ENCODE peak calls at places on chromosomes 13 and 19, in ten cellular contexts. W, X, D, B, H, P, M, Y, O and K are unnamed samples. For H3K36me3, the result is how much of the 10 kb centered on the place peaks cover.

GRCh38 chr13:28380319-28380718 is 114.6 kb downstream of the FLT1 start:
- DNase-seq in M (no peak), D (no peak), O (no peak), H (no peak), Y (no peak), X (no peak), B (no peak), P (no peak), W (no peak), K (no peak)

GRCh38 chr13:79427265-79427664 is 21.2 kb upstream of the RBM26 start:
- DNase-seq in Y (no peak), M (no peak), W (no peak), X (no peak), D (no peak), B (no peak), H (no peak), P (no peak), O (no peak), K (no peak)

GRCh38 chr19:41442473-41443360 is at the start of gene ERICH4:
- DNase-seq in H (peak), B (no peak), M (peak), W (no peak), D (no peak), Y (no peak), O (no peak), X (no peak), P (no peak), K (no peak)

GRCh38 chr13:20955496-20955895 is 53.0 kb upstream of the XPO4 start:
- DNase-seq in O (no peak), B (no peak), X (no peak), H (no peak), D (no peak), P (no peak), W (no peak), Y (no peak), M (no peak), K (no peak)

GRCh38 chr13:73288596-73288995 is 229.8 kb downstream of the KLF5 start:
- DNase-seq in W (no peak), H (no peak), B (no peak), P (no peak), Y (no peak), D (no peak), M (no peak), X (no peak), O (no peak), K (no peak)

GRCh38 chr19:53328967-53329366 is 4.6 kb upstream of the ZNF845 start:
- DNase-seq in H (no peak), X (no peak), P (no peak), M (peak), W (peak), O (peak), B (peak), Y (no peak), D (no peak), K (peak)

GRCh38 chr13:59546178-59546577 is 617.5 kb downstream of the DIAPH3 start:
- DNase-seq in B (no peak), D (no peak), H (no peak), M (no peak), O (no peak), W (no peak), X (no peak), Y (no peak), P (no peak), K (no peak)

GRCh38 chr13:48142437-48142836 is 47.5 kb upstream of the MED4 start:
- DNase-seq in Y (no peak), W (no peak), P (no peak), X (no peak), H (no peak), O (no peak), M (no peak), B (no peak), D (no peak), K (no peak)

GRCh38 chr13:27969073-27969865 is at the start of gene CDX2:
- DNase-seq in M (peak), H (peak), Y (no peak), B (no peak), O (peak), W (no peak), P (peak), X (no peak), D (no peak), K (no peak)

GRCh38 chr13:86087241-86087640 is 288.0 kb upstream of the SLITRK6 start:
- DNase-seq in D (no peak), Y (no peak), M (no peak), O (no peak), X (no peak), B (no peak), P (no peak), H (no peak), W (no peak), K (no peak)

GRCh38 chr13:37736040-37736439 is 133.5 kb downstream of the TRPC4 start:
- DNase-seq in B (no peak), P (no peak), W (no peak), M (no peak), D (no peak), O (no peak), Y (no peak), H (no peak), X (no peak), K (no peak)

GRCh38 chr19:55097864-55098715 is 19.3 kb downstream of the PPP1R12C start:
- DNase-seq in X (no peak), O (no peak), M (no peak), B (no peak), W (peak), H (no peak), P (no peak), Y (no peak), D (no peak), K (no peak)

GRCh38 chr19:29293292-29293691 is 80.3 kb upstream of the UQCRFS1 start:
- DNase-seq in D (no peak), M (no peak), B (no peak), P (no peak), X (no peak), H (peak), W (no peak), O (no peak), Y (no peak), K (no peak)

GRCh38 chr19:33683881-33684549 is 62.3 kb downstream of the CHST8 start:
- DNase-seq in Y (peak), B (peak), D (peak), M (no peak), P (no peak), X (no peak), W (peak), O (no peak), H (no peak), K (no peak)

GRCh38 chr19:43809762-43810696 is 7.8 kb upstream of the LYPD5 start:
- DNase-seq in Y (peak), M (no peak), X (no peak), O (peak), P (no peak), W (no peak), D (no peak), B (no peak), H (no peak), K (no peak)

GRCh38 chr13:30142502-30143211 is 164.7 kb downstream of the KATNAL1 start:
- DNase-seq in X (no peak), W (peak), B (peak), D (no peak), P (no peak), M (peak), H (no peak), Y (peak), O (peak), K (no peak)

GRCh38 chr19:49336482-49337266 is 1.5 kb downstream of the CD37 start:
- DNase-seq in P (no peak), H (peak), X (no peak), D (no peak), W (no peak), B (no peak), Y (no peak), M (no peak), O (no peak), K (peak)
- TF ChIP-seq EP300 in P (no peak), H (no peak), X (no peak), D (no peak), W (no peak), B (no peak), Y (no peak), M (no peak), O (no peak), K (no peak)

GRCh38 chr19:35903550-35904179 is 1.3 kb downstream of the HCST start:
- DNase-seq in D (peak), X (peak), H (peak), B (peak), Y (peak), P (peak), M (peak), W (peak), O (peak), K (peak)

GRCh38 chr19:35902870-35903475 is 644 bp downstream of the HCST start:
- DNase-seq in D (no peak), Y (no peak), X (no peak), M (no peak), B (no peak), O (no peak), W (no peak), H (no peak), P (no peak), K (no peak)

GRCh38 chr19:35901854-35902661 is at the start of gene HCST:
- DNase-seq in X (no peak), Y (no peak), O (no peak), W (no peak), H (no peak), P (no peak), D (no peak), M (peak), B (no peak), K (no peak)

GRCh38 chr19:35899547-35900214 is 659 bp downstream of the NFKBID start:
- DNase-seq in W (peak), O (peak), B (peak), H (peak), X (peak), M (peak), P (peak), D (no peak), Y (peak), K (no peak)

GRCh38 chr19:35901055-35901644 is 810 bp upstream of the NFKBID start:
- DNase-seq in D (no peak), X (no peak), M (no peak), H (no peak), B (no peak), Y (no peak), O (no peak), W (no peak), P (no peak), K (no peak)
- H3K4me3 ChIP-seq in D (peak), X (peak), M (peak), H (peak), B (peak), Y (peak), O (peak), W (peak), P (peak), K (peak)

DNA sequence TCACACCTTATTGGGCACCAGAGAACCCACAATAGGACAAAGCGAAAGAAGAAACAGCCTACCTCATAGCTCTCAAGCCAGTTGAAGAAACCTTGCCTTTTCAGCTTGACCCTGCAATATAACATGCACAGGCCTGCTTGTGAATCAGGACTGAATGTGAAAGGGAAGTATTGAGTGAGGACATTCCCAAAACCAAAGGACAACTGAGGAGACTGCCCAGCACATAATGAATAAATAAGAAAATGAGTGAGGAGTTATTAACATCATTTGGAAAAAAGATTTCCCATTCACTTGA is 15.7 kb upstream of the ZNF544 start:
- DNase-seq in B (no peak), D (no peak), O (no peak), W (no peak), M (no peak), P (no peak), X (no peak), Y (no peak), H (no peak), K (no peak)
- H3K36me3 ChIP-seq in B (under half), D (half or more), O (under half), W (half or more), M (under half), P (half or more), X (half or more), Y (under half), H (half or more), K (half or more)

GRCh38 chr13:35796627-35797026 is 320.1 kb upstream of the MAB21L1 start:
- DNase-seq in B (no peak), O (no peak), Y (no peak), M (no peak), D (no peak), W (no peak), X (no peak), H (no peak), P (no peak), K (no peak)
- TF ChIP-seq EP300 in B (no peak), O (no peak), Y (no peak), M (no peak), D (no peak), W (no peak), X (no peak), H (no peak), P (no peak), K (no peak)

DNA sequence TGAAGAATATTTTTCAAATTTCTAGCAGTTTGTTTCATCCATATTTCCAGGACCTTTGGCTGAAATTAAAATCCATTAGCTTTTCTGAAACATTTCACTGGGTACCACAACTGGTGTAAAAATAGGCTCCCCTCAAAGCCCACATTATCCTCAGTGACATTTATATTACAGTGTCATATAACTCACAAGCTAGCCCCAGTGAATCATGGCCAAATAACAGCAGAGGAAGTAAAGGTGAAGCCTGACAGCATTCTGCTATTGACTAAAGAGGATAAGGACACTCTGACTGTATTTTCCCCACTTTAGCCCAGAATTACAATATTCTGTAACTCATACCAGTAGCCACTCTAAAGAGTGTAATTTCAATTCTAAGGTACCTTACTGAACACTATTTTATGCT is 21.9 kb downstream of the KCTD12 start:
- DNase-seq in P (no peak), Y (no peak), W (no peak), D (no peak), B (no peak), O (no peak), M (no peak), X (no peak), H (no peak), K (no peak)
- H3K4me3 ChIP-seq in P (no peak), Y (no peak), W (no peak), D (no peak), B (no peak), O (no peak), M (no peak), X (no peak), H (no peak), K (no peak)

GRCh38 chr19:19653597-19654147 is 9.8 kb downstream of the ATP13A1 start:
- DNase-seq in W (no peak), M (no peak), H (no peak), Y (no peak), X (no peak), B (no peak), D (no peak), P (no peak), O (peak), K (no peak)
- H3K36me3 ChIP-seq in W (half or more), M (under half), H (half or more), Y (half or more), X (half or more), B (under half), D (half or more), P (half or more), O (half or more), K (half or more)

GRCh38 chr13:32902898-32903297 is 113.3 kb upstream of the KL start:
- DNase-seq in O (no peak), M (peak), P (peak), W (peak), D (no peak), B (peak), Y (no peak), X (peak), H (peak), K (no peak)
- TF ChIP-seq EP300 in O (no peak), M (no peak), P (no peak), W (no peak), D (no peak), B (no peak), Y (no peak), X (no peak), H (no peak), K (no peak)